ENCODE peak calls at places on chromosome 21, in four cellular contexts. M is stimulated activated CD8-positive, alpha-beta memory T cell treated with anti-CD3 and anti-CD28 coated beads, Interleukin-15, amount 100 ng/mL, for 24 hours; P is midbrain; H is activated CD4-positive, alpha-beta T cell treated with anti-CD3 and anti-CD28 coated beads for 4 hours. T is an unnamed sample.

GRCh38 chr21:32844653-32845443 is 73.3 kb upstream of the PAXBP1 start:
- DNase-seq in H (no peak), P (no peak), M (no peak), T (no peak)

GRCh38 chr21:34544032-34544496 is 32.1 kb upstream of the KCNE1 start:
- DNase-seq in P (no peak), H (peak), M (no peak), T (no peak)

GRCh38 chr21:39180429-39181019 is 2.7 kb downstream of the PSMG1 start:
- DNase-seq in M (no peak), P (no peak), H (no peak), T (no peak)

GRCh38 chr21:26719750-26720149 is 125.5 kb downstream of the ADAMTS1 start:
- DNase-seq in H (no peak), M (no peak), P (no peak), T (no peak)

GRCh38 chr21:45638707-45639106 is 4.8 kb upstream of the PCBP3 start:
- DNase-seq in M (no peak), P (no peak), H (no peak), T (no peak)

GRCh38 chr21:46122241-46122671 is 24.3 kb downstream of the COL6A2 start:
- DNase-seq in P (no peak), M (no peak), H (no peak), T (no peak)

GRCh38 chr21:35363458-35363857 is 314.4 kb upstream of the RUNX1 start:
- DNase-seq in P (no peak), H (no peak), M (no peak), T (no peak)

GRCh38 chr21:42851812-42852665 is 27.3 kb downstream of the WDR4 start:
- DNase-seq in P (no peak), H (no peak), M (no peak), T (no peak)

T was measured in glomerular endothelial cell.